ENCODE peak calls at places on chromosomes 6 and 20, in five cellular contexts. U, I, O, G and B are unnamed samples.

GRCh38 chr6:42925248-42925857 is 3.9 kb upstream of the CNPY3 start:
- DNase-seq in O (no peak), I (no peak), U (peak), G (no peak), B (no peak)

GRCh38 chr6:132633362-132633761 is 9.3 kb upstream of the TAAR2 start:
- DNase-seq in G (no peak), O (no peak), U (no peak), I (no peak), B (no peak)

GRCh38 chr6:158737710-158738615 is 81.2 kb downstream of the EZR start:
- DNase-seq in O (peak), U (no peak), G (peak), I (no peak), B (no peak)

GRCh38 chr6:37845026-37845911 is 25.7 kb downstream of the ZFAND3 start:
- DNase-seq in I (no peak), G (no peak), O (no peak), U (no peak), B (no peak)

GRCh38 chr6:168507297-168507696 is 66.3 kb downstream of the SMOC2 start:
- DNase-seq in G (no peak), O (no peak), U (no peak), I (no peak), B (no peak)

GRCh38 chr20:62702886-62703852 is 5.5 kb upstream of the NTSR1 start:
- DNase-seq in U (no peak), I (no peak), O (peak), G (peak), B (peak)

GRCh38 chr6:53888931-53889330 is 94.1 kb downstream of the LRRC1 start:
- DNase-seq in I (no peak), U (no peak), O (peak), G (no peak), B (no peak)

GRCh38 chr6:44712353-44713147 is 325.0 kb downstream of the CDC5L start:
- DNase-seq in O (peak), I (no peak), G (no peak), U (no peak), B (no peak)

GRCh38 chr20:62590301-62591121 is 51.8 kb upstream of the SLCO4A1 start:
- DNase-seq in U (no peak), O (peak), G (no peak), I (no peak), B (no peak)

GRCh38 chr20:17499041-17499440 is 32.1 kb downstream of the BFSP1 start:
- DNase-seq in I (no peak), U (no peak), G (no peak), O (peak), B (no peak)

GRCh38 chr20:2314759-2315439 is 19.1 kb downstream of the TGM3 start:
- DNase-seq in G (peak), U (no peak), I (no peak), O (peak), B (no peak)

GRCh38 chr6:161598896-161599295 is 325.0 kb upstream of the AGPAT4 start:
- DNase-seq in G (no peak), U (no peak), I (no peak), O (no peak), B (no peak)

GRCh38 chr6:11496152-11497060 is 41.1 kb upstream of the TMEM170B start:
- DNase-seq in U (peak), I (peak), O (peak), G (peak), B (peak)

GRCh38 chr6:133380047-133380446 is 138.9 kb downstream of the EYA4 start:
- DNase-seq in O (no peak), I (no peak), G (no peak), U (no peak), B (no peak)

GRCh38 chr6:151358475-151358874 is 32.9 kb downstream of the ZBTB2 start:
- DNase-seq in U (no peak), I (no peak), O (no peak), G (no peak), B (no peak)

GRCh38 chr6:148414836-148415235 is 72.2 kb downstream of the SASH1 start:
- DNase-seq in O (peak), G (no peak), I (no peak), U (no peak), B (no peak)

GRCh38 chr20:25039697-25040437 is 18.1 kb downstream of the ACSS1 start:
- DNase-seq in G (no peak), U (no peak), I (no peak), O (peak), B (no peak)

GRCh38 chr6:87407531-87407895 is 259 bp upstream of the CFAP206 start:
- DNase-seq in I (no peak), G (peak), U (no peak), O (peak), B (no peak)

GRCh38 chr6:157376706-157377230 is 4.2 kb upstream of the ZDHHC14 start:
- DNase-seq in I (no peak), G (no peak), U (no peak), O (no peak), B (no peak)

DNA sequence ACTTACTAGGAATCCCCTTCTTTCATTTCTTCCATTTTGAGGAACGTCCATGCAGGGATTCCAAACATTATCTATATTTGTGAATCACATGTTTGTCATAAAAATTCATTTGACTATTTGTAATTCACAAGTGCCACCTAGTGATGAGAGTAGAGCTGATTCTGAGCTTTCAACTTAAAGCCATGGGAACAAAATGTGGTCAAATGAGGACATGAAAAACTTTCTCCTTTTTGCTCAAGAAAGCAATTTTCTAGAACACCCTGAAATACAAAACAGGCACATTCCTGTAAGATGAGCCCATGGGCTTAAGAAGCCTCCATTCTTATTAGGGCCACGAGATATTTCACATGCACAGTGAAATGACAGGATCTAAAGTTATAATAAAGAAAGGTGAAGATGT is 12.3 kb downstream of the MAP3K7 start:
- DNase-seq in U (no peak), I (no peak), G (no peak), O (peak), B (no peak)
- TF ChIP-seq CTCF in U (no peak), I (no peak), G (no peak), O (peak), B (no peak)

GRCh38 chr6:50145125-50145524 is 95.4 kb upstream of the DEFB112 start:
- DNase-seq in G (no peak), O (no peak), I (no peak), U (no peak), B (no peak)
- TF ChIP-seq CTCF in G (peak), O (peak), I (peak), U (peak), B (peak)

DNA sequence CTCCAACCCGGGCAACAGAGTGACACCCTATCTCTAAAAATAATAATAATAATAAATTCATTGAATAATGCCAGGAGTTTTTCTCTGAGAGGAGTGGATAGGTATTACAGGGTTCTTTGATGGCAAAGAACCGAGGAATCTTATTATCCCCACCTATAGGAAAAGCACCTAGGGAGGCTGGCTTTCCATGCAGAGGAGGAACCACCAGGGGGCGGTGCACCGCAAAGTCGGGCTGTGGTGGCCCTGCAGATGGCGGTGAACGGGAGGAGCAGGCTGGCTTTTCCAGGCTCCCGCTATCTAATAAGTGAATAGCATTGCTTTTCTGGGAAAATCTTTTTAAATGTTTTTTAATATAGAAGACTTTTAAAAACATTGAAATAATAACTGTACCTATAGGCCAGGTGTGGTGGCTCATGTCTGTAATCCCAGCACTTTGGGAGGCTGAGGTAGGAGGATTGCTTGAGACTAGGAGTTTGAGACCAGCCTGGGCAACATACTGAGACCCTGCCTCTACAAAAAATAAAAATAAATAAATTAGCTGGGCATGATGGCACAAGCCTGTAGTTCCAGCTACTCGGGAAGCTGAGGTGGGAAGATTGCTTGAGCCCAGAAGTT is 864.2 kb downstream of the KIF16B start:
- DNase-seq in U (peak), O (peak), I (no peak), G (no peak), B (peak)
- TF ChIP-seq CTCF in U (peak), O (peak), I (peak), G (no peak), B (peak)

GRCh38 chr6:89375427-89375868 is 22.9 kb upstream of the UBE2J1 start:
- DNase-seq in G (no peak), O (no peak), U (peak), I (peak), B (peak)
- TF ChIP-seq CTCF in G (peak), O (peak), U (peak), I (peak), B (no peak)

GRCh38 chr20:48066851-48067250 is 281.6 kb upstream of the SULF2 start:
- DNase-seq in U (no peak), G (no peak), I (no peak), O (no peak), B (no peak)

GRCh38 chr20:48069626-48070025 is 284.3 kb upstream of the SULF2 start:
- DNase-seq in U (no peak), I (no peak), G (no peak), O (no peak), B (no peak)

GRCh38 chr20:48064929-48065328 is 279.6 kb upstream of the SULF2 start:
- DNase-seq in I (no peak), G (no peak), O (peak), U (no peak), B (no peak)

GRCh38 chr20:48065833-48066232 is 280.6 kb upstream of the SULF2 start:
- DNase-seq in O (no peak), U (no peak), G (no peak), I (no peak), B (no peak)

GRCh38 chr20:48066256-48066655 is 281.0 kb upstream of the SULF2 start:
- DNase-seq in O (peak), U (no peak), I (no peak), G (no peak), B (no peak)
- TF ChIP-seq CTCF in O (no peak), U (no peak), I (no peak), G (no peak), B (no peak)

GRCh38 chr20:57427239-57428127 is 36.3 kb downstream of the RBM38 start:
- DNase-seq in O (no peak), G (no peak), U (no peak), I (no peak), B (no peak)

GRCh38 chr20:57425150-57426013 is 34.2 kb downstream of the RBM38 start:
- DNase-seq in G (no peak), U (peak), O (peak), I (no peak), B (no peak)

GRCh38 chr20:57426831-57427230 is 35.6 kb downstream of the RBM38 start:
- DNase-seq in U (no peak), I (no peak), G (no peak), O (no peak), B (no peak)

GRCh38 chr20:57428611-57429496 is 37.7 kb downstream of the RBM38 start:
- DNase-seq in O (no peak), U (no peak), I (no peak), G (no peak), B (no peak)

GRCh38 chr20:57426156-57426769 is 35.1 kb downstream of the RBM38 start:
- DNase-seq in G (no peak), I (no peak), O (no peak), U (no peak), B (no peak)
- TF ChIP-seq CTCF in G (no peak), I (no peak), O (no peak), U (no peak), B (no peak)